ENCODE peak calls at places on chromosomes 11 and 22, in six cellular contexts. S is stimulated activated CD8-positive, alpha-beta memory T cell treated with anti-CD3 and anti-CD28 coated beads, Interleukin-4, amount 100 ng/mL, for 1 hour; D is NCI-H774; R is activated CD4-positive, alpha-beta T cell treated with anti-CD3 and anti-CD28 coated beads, Interleukin-2, amount 50 U/mL, for 24 hours; Z is head of caudate nucleus; O is NCI-H2081. A is an unnamed sample.

GRCh38 chr22:27638329-27639179 is 163.0 kb downstream of the MN1 start:
- DNase-seq in O (no peak), S (no peak), D (no peak), R (no peak), Z (no peak), A (no peak)

GRCh38 chr11:95512177-95512576 is 277.4 kb downstream of the FAM76B start:
- DNase-seq in O (no peak), R (no peak), Z (no peak), S (no peak), D (no peak), A (no peak)

GRCh38 chr22:40504285-40505249 is 132.0 kb downstream of the MRTFA start:
- DNase-seq in D (no peak), R (no peak), S (no peak), O (no peak), Z (no peak), A (no peak)

GRCh38 chr11:117949062-117949461 is 19.9 kb upstream of the TMPRSS13 start:
- DNase-seq in R (no peak), D (no peak), S (no peak), Z (no peak), O (no peak), A (no peak)

GRCh38 chr11:7473702-7474101 is 11.6 kb upstream of the OLFML1 start:
- DNase-seq in R (no peak), S (no peak), O (no peak), D (no peak), Z (no peak), A (no peak)

GRCh38 chr11:116930177-116930576 is 92.8 kb upstream of the APOA1 start:
- DNase-seq in S (no peak), D (no peak), Z (no peak), R (no peak), O (no peak), A (no peak)

GRCh38 chr11:61756452-61757212 is 4.2 kb downstream of the MYRF start:
- DNase-seq in R (no peak), O (no peak), Z (no peak), S (peak), D (no peak), A (peak)

GRCh38 chr22:40215266-40215665 is 37.5 kb downstream of the TNRC6B start:
- DNase-seq in Z (no peak), D (no peak), S (no peak), R (no peak), O (no peak), A (no peak)

GRCh38 chr11:70070736-70071135 is 7.4 kb upstream of the ANO1 start:
- DNase-seq in D (no peak), Z (no peak), R (no peak), S (no peak), O (no peak), A (no peak)

GRCh38 chr22:37187891-37188761 is at the start of gene C1QTNF6:
- DNase-seq in R (no peak), O (no peak), S (no peak), Z (no peak), D (no peak), A (peak)